ENCODE peak calls at places on chromosomes 11 and 22, in five cellular contexts. E is sigmoid colon, A is stomach, T is suprapubic skin, I is esophagus muscularis mucosa. J is an unnamed sample.
A peak's percentile ranks its signal among the peaks of the same experiment; 100 is the strongest.

GRCh38 chr11:96204366-96204659 is 138.7 kb downstream of the MAML2 start:
- DNase-seq in A (no peak), T (no peak), I (no peak), E (no peak), J (no peak)

GRCh38 chr22:50220603-50221409 is 20.0 kb downstream of the SELENOO start:
- DNase-seq in I (no peak), A (no peak), E (peak; percentile 68), T (no peak), J (no peak)

GRCh38 chr22:36086170-36086490 is 57.5 kb upstream of the RBFOX2 start:
- DNase-seq in I (no peak), A (no peak), E (peak; percentile 48), T (no peak), J (no peak)

GRCh38 chr11:4375431-4376113 is 7.4 kb upstream of the OR52B4 start:
- DNase-seq in A (no peak), T (no peak), E (no peak), I (no peak), J (no peak)

GRCh38 chr11:111417766-111418435 is 38.8 kb upstream of the POU2AF1 start:
- DNase-seq in A (no peak), I (no peak), T (no peak), E (peak; percentile 94), J (peak; percentile 74)

GRCh38 chr11:85132839-85133238 is 494.3 kb downstream of the DLG2 start:
- DNase-seq in T (no peak), A (no peak), I (no peak), E (no peak), J (no peak)

GRCh38 chr22:31556627-31557203 is 60.4 kb downstream of the SFI1 start:
- DNase-seq in E (no peak), A (no peak), T (no peak), I (no peak), J (no peak)

GRCh38 chr22:48907591-48907990 is 920.1 kb downstream of the BRD1 start:
- DNase-seq in A (no peak), E (peak; percentile 59), T (peak; percentile 67), I (no peak), J (no peak)

GRCh38 chr11:103532133-103532788 is 423.0 kb downstream of the DYNC2H1 start:
- DNase-seq in A (no peak), T (no peak), E (no peak), I (no peak), J (no peak)

GRCh38 chr22:32531228-32531627 is 56.6 kb downstream of the FBXO7 start:
- DNase-seq in I (no peak), T (no peak), E (peak; percentile 68), A (no peak), J (no peak)

GRCh38 chr11:84870486-84870885 is 756.7 kb downstream of the DLG2 start:
- DNase-seq in T (no peak), A (no peak), E (no peak), I (no peak), J (no peak)

GRCh38 chr22:37240240-37240940 is 3.7 kb downstream of the RAC2 start:
- DNase-seq in E (no peak), I (no peak), T (no peak), A (no peak), J (peak; percentile 62)

GRCh38 chr11:58034471-58034870 is 3.7 kb downstream of the OR6Q1 start:
- DNase-seq in E (no peak), A (no peak), T (no peak), I (no peak), J (no peak)

GRCh38 chr11:122197055-122197987 is 81.3 kb upstream of the BLID start:
- DNase-seq in A (no peak), E (no peak), T (no peak), I (no peak), J (no peak)

GRCh38 chr22:35489225-35489624 is 51.4 kb upstream of the RASD2 start:
- DNase-seq in E (peak; percentile 60), T (no peak), I (no peak), A (no peak), J (no peak)

GRCh38 chr11:119447664-119448242 is 24.8 kb upstream of the THY1 start:
- DNase-seq in T (no peak), A (no peak), I (no peak), E (no peak), J (no peak)

GRCh38 chr11:33067294-33067693 is 27.9 kb downstream of the TCP11L1 start:
- DNase-seq in A (no peak), I (no peak), E (no peak), T (no peak), J (no peak)

GRCh38 chr11:15941206-15941770 is 415.1 kb downstream of the SOX6 start:
- DNase-seq in I (peak; percentile 55), T (no peak), E (no peak), A (no peak), J (peak; percentile 82)

GRCh38 chr11:110759972-110760381 is 47.7 kb upstream of the ARHGAP20 start:
- DNase-seq in A (peak; percentile 74), T (no peak), I (no peak), E (no peak), J (no peak)

GRCh38 chr11:69689484-69690319 is 14.1 kb downstream of the FGF19 start:
- DNase-seq in T (no peak), I (no peak), E (peak; percentile 19), A (no peak), J (no peak)

GRCh38 chr11:116811194-116811593 is 11.9 kb downstream of the APOA4 start:
- DNase-seq in T (no peak), I (no peak), A (no peak), E (no peak), J (no peak)
- TF ChIP-seq POLR2A in T (no peak), I (no peak), A (no peak), E (no peak), J (no peak)

DNA sequence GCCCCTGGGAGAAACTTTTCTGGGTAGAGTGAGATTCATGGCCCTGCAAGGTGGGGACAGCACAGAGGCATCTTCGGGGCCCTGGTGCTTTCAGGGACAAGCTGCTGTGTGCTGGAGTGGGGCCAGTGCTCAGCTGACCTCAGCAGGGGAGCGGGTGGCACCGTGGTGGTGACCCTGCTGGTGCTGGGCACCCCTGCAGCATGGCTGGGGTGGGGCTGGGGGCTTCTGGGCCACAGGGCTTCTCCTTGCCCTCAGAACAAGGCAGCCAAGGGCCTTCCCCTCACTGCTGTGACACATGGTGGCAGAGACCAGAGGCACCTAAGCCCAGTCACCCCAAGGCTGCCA is 24.9 kb upstream of the GNB1L start:
- DNase-seq in I (no peak), T (peak; percentile 56), A (no peak), E (no peak), J (peak; percentile 53)
- H3K4me1 ChIP-seq in I (peaks cover 38% of the 10 kb centered on the region), T (peaks cover 36% of the 10 kb centered on the region), A (peaks cover 32% of the 10 kb centered on the region), E (peaks cover 45% of the 10 kb centered on the region), J (no peaks in the 10 kb centered on the region)

GRCh38 chr11:128720522-128720985 is 26.7 kb downstream of the FLI1 start:
- DNase-seq in T (no peak), A (peak; percentile 42), E (no peak), I (no peak), J (peak; percentile 88)
- TF ChIP-seq POLR2AphosphoS5 in T (no peak), A (no peak), E (no peak), I (no peak), J (peak; percentile 82)

GRCh38 chr11:67432655-67433349 is 4.5 kb downstream of the RPS6KB2 start:
- DNase-seq in E (no peak), A (no peak), T (no peak), I (no peak), J (peak; percentile 80)
- TF ChIP-seq POLR2A in E (no peak), A (no peak), T (no peak), I (no peak), J (no peak)